ENCODE peak calls at places on chromosomes 16 and 17, in nine cellular contexts. One of them, this sample, is unnamed.

GRCh38 chr16:14957576-14958322 is 17.1 kb upstream of the PDXDC1 start:
- DNase-seq in lower lobe of right lung: no peak
- DNase-seq in EL: no peak
- DNase-seq in endodermal cell: peak
- DNase-seq in BJ: no peak
- DNase-seq in RWPE1: no peak
- DNase-seq in LoVo: no peak
- DNase-seq in fibroblast of lung: no peak
- DNase-seq in fibroblast of the aortic adventitia: no peak
- DNase-seq in this sample: no peak

GRCh38 chr16:49462989-49463371 is 89.4 kb downstream of the C16orf78 start:
- DNase-seq in RWPE1: no peak
- DNase-seq in endodermal cell: peak
- DNase-seq in fibroblast of the aortic adventitia: no peak
- DNase-seq in BJ: no peak
- DNase-seq in LoVo: no peak
- DNase-seq in EL: no peak
- DNase-seq in fibroblast of lung: no peak
- DNase-seq in lower lobe of right lung: no peak
- DNase-seq in this sample: no peak

GRCh38 chr17:72101526-72101925 is 19.3 kb upstream of the SOX9 start:
- DNase-seq in endodermal cell: no peak
- DNase-seq in LoVo: no peak
- DNase-seq in BJ: no peak
- DNase-seq in fibroblast of lung: no peak
- DNase-seq in EL: no peak
- DNase-seq in fibroblast of the aortic adventitia: no peak
- DNase-seq in lower lobe of right lung: no peak
- DNase-seq in RWPE1: no peak
- DNase-seq in this sample: no peak

GRCh38 chr17:17808706-17809432 is 27.9 kb downstream of the SREBF1 start:
- DNase-seq in fibroblast of the aortic adventitia: peak
- DNase-seq in endodermal cell: peak
- DNase-seq in LoVo: no peak
- DNase-seq in EL: no peak
- DNase-seq in lower lobe of right lung: no peak
- DNase-seq in BJ: no peak
- DNase-seq in fibroblast of lung: peak
- DNase-seq in RWPE1: no peak
- DNase-seq in this sample: peak

GRCh38 chr17:76683011-76683755 is 27.6 kb downstream of the MXRA7 start:
- DNase-seq in endodermal cell: peak
- DNase-seq in LoVo: no peak
- DNase-seq in RWPE1: no peak
- DNase-seq in fibroblast of the aortic adventitia: no peak
- DNase-seq in fibroblast of lung: no peak
- DNase-seq in EL: no peak
- DNase-seq in lower lobe of right lung: no peak
- DNase-seq in BJ: no peak
- DNase-seq in this sample: no peak

GRCh38 chr17:13070732-13071131 is 52.9 kb upstream of the ELAC2 start:
- DNase-seq in fibroblast of lung: no peak
- DNase-seq in EL: no peak
- DNase-seq in RWPE1: no peak
- DNase-seq in endodermal cell: no peak
- DNase-seq in fibroblast of the aortic adventitia: no peak
- DNase-seq in LoVo: no peak
- DNase-seq in lower lobe of right lung: no peak
- DNase-seq in BJ: no peak
- DNase-seq in this sample: no peak

GRCh38 chr17:79670537-79671386 is 59.9 kb upstream of the RBFOX3 start:
- DNase-seq in endodermal cell: no peak
- DNase-seq in RWPE1: no peak
- DNase-seq in fibroblast of lung: no peak
- DNase-seq in fibroblast of the aortic adventitia: no peak
- DNase-seq in lower lobe of right lung: no peak
- DNase-seq in LoVo: no peak
- DNase-seq in BJ: no peak
- DNase-seq in EL: no peak
- DNase-seq in this sample: no peak

GRCh38 chr16:70793851-70794502 is 7.0 kb downstream of the VAC14 start:
- DNase-seq in fibroblast of lung: no peak
- DNase-seq in lower lobe of right lung: no peak
- DNase-seq in fibroblast of the aortic adventitia: no peak
- DNase-seq in LoVo: no peak
- DNase-seq in BJ: no peak
- DNase-seq in RWPE1: no peak
- DNase-seq in EL: no peak
- DNase-seq in endodermal cell: no peak
- DNase-seq in this sample: no peak

GRCh38 chr17:1039511-1040215 is 42.7 kb downstream of the TIMM22 start:
- DNase-seq in LoVo: no peak
- DNase-seq in RWPE1: no peak
- DNase-seq in EL: no peak
- DNase-seq in fibroblast of lung: no peak
- DNase-seq in endodermal cell: peak
- DNase-seq in fibroblast of the aortic adventitia: no peak
- DNase-seq in BJ: no peak
- DNase-seq in lower lobe of right lung: peak
- DNase-seq in this sample: no peak

GRCh38 chr16:3198334-3199072 is 10.5 kb downstream of the OR1F1 start:
- DNase-seq in fibroblast of the aortic adventitia: no peak
- DNase-seq in fibroblast of lung: no peak
- DNase-seq in EL: no peak
- DNase-seq in BJ: no peak
- DNase-seq in endodermal cell: no peak
- DNase-seq in RWPE1: no peak
- DNase-seq in LoVo: peak
- DNase-seq in lower lobe of right lung: no peak
- DNase-seq in this sample: no peak

GRCh38 chr16:77059441-77059840 is 131.5 kb upstream of the MON1B start:
- DNase-seq in endodermal cell: no peak
- DNase-seq in lower lobe of right lung: no peak
- DNase-seq in RWPE1: no peak
- DNase-seq in EL: no peak
- DNase-seq in LoVo: no peak
- DNase-seq in BJ: no peak
- DNase-seq in fibroblast of the aortic adventitia: no peak
- DNase-seq in fibroblast of lung: peak
- DNase-seq in this sample: peak

GRCh38 chr16:78127130-78127529 is 27.7 kb downstream of the WWOX start:
- DNase-seq in BJ: peak
- DNase-seq in LoVo: no peak
- DNase-seq in EL: no peak
- DNase-seq in endodermal cell: no peak
- DNase-seq in lower lobe of right lung: no peak
- DNase-seq in RWPE1: no peak
- DNase-seq in fibroblast of the aortic adventitia: peak
- DNase-seq in fibroblast of lung: peak
- DNase-seq in this sample: no peak

GRCh38 chr16:19710991-19711545 is 7.0 kb downstream of the KNOP1 start:
- DNase-seq in EL: no peak
- DNase-seq in fibroblast of the aortic adventitia: no peak
- DNase-seq in endodermal cell: no peak
- DNase-seq in RWPE1: no peak
- DNase-seq in BJ: no peak
- DNase-seq in lower lobe of right lung: no peak
- DNase-seq in fibroblast of lung: no peak
- DNase-seq in LoVo: no peak
- DNase-seq in this sample: no peak

GRCh38 chr16:57536306-57537193 is at the start of gene CCDC102A:
- DNase-seq in RWPE1: peak
- DNase-seq in fibroblast of the aortic adventitia: no peak
- DNase-seq in LoVo: no peak
- DNase-seq in EL: peak
- DNase-seq in fibroblast of lung: peak
- DNase-seq in lower lobe of right lung: peak
- DNase-seq in BJ: no peak
- DNase-seq in endodermal cell: peak
- DNase-seq in this sample: no peak

GRCh38 chr16:59849716-59850115 is 1115.6 kb upstream of the GOT2 start:
- DNase-seq in fibroblast of the aortic adventitia: no peak
- DNase-seq in fibroblast of lung: no peak
- DNase-seq in endodermal cell: peak
- DNase-seq in BJ: no peak
- DNase-seq in RWPE1: no peak
- DNase-seq in lower lobe of right lung: no peak
- DNase-seq in LoVo: no peak
- DNase-seq in EL: no peak
- DNase-seq in this sample: no peak

GRCh38 chr16:2155091-2156024 is at the start of gene TRAF7:
- DNase-seq in RWPE1: peak
- DNase-seq in lower lobe of right lung: peak
- DNase-seq in EL: peak
- DNase-seq in fibroblast of the aortic adventitia: peak
- DNase-seq in endodermal cell: peak
- DNase-seq in LoVo: peak
- DNase-seq in BJ: peak
- DNase-seq in fibroblast of lung: peak
- DNase-seq in this sample: peak

GRCh38 chr17:7084058-7084457 is 4.0 kb upstream of the CLEC10A start:
- DNase-seq in fibroblast of the aortic adventitia: peak
- DNase-seq in EL: no peak
- DNase-seq in BJ: no peak
- DNase-seq in lower lobe of right lung: no peak
- DNase-seq in RWPE1: no peak
- DNase-seq in endodermal cell: no peak
- DNase-seq in LoVo: no peak
- DNase-seq in fibroblast of lung: peak
- DNase-seq in this sample: no peak

GRCh38 chr16:50585331-50585776 is 37.2 kb downstream of the NKD1 start:
- DNase-seq in BJ: no peak
- DNase-seq in endodermal cell: no peak
- DNase-seq in fibroblast of the aortic adventitia: peak
- DNase-seq in RWPE1: no peak
- DNase-seq in EL: no peak
- DNase-seq in LoVo: no peak
- DNase-seq in lower lobe of right lung: peak
- DNase-seq in fibroblast of lung: peak
- DNase-seq in this sample: no peak

GRCh38 chr17:76356803-76357456 is 3.2 kb upstream of the PRPSAP1 start:
- DNase-seq in BJ: no peak
- DNase-seq in fibroblast of lung: no peak
- DNase-seq in LoVo: no peak
- DNase-seq in EL: no peak
- DNase-seq in lower lobe of right lung: no peak
- DNase-seq in RWPE1: no peak
- DNase-seq in endodermal cell: no peak
- DNase-seq in fibroblast of the aortic adventitia: no peak
- DNase-seq in this sample: no peak

GRCh38 chr16:6209355-6209930 is 1111.8 kb upstream of the EEF2KMT start:
- DNase-seq in LoVo: no peak
- DNase-seq in fibroblast of the aortic adventitia: no peak
- DNase-seq in endodermal cell: no peak
- DNase-seq in EL: no peak
- DNase-seq in BJ: no peak
- DNase-seq in RWPE1: no peak
- DNase-seq in lower lobe of right lung: no peak
- DNase-seq in fibroblast of lung: no peak
- DNase-seq in this sample: no peak

GRCh38 chr17:1149869-1150268 is 29.9 kb downstream of the ABR start:
- DNase-seq in lower lobe of right lung: no peak
- DNase-seq in RWPE1: no peak
- DNase-seq in fibroblast of lung: no peak
- DNase-seq in BJ: no peak
- DNase-seq in EL: no peak
- DNase-seq in fibroblast of the aortic adventitia: no peak
- DNase-seq in endodermal cell: no peak
- DNase-seq in LoVo: no peak
- DNase-seq in this sample: no peak

GRCh38 chr17:31074772-31075538 is 19.8 kb upstream of the NF1 start:
- DNase-seq in fibroblast of lung: no peak
- DNase-seq in endodermal cell: peak
- DNase-seq in EL: peak
- DNase-seq in lower lobe of right lung: no peak
- DNase-seq in LoVo: no peak
- DNase-seq in fibroblast of the aortic adventitia: peak
- DNase-seq in RWPE1: no peak
- DNase-seq in BJ: no peak
- DNase-seq in this sample: peak

GRCh38 chr16:88853336-88853941 is 3.3 kb downstream of the GALNS start:
- DNase-seq in lower lobe of right lung: peak
- DNase-seq in BJ: no peak
- DNase-seq in RWPE1: no peak
- DNase-seq in LoVo: no peak
- DNase-seq in fibroblast of lung: no peak
- DNase-seq in fibroblast of the aortic adventitia: no peak
- DNase-seq in EL: no peak
- DNase-seq in endodermal cell: no peak
- DNase-seq in this sample: no peak

GRCh38 chr16:66420396-66420795 is 6.7 kb upstream of the BEAN1 start:
- DNase-seq in LoVo: no peak
- DNase-seq in fibroblast of lung: no peak
- DNase-seq in endodermal cell: no peak
- DNase-seq in BJ: no peak
- DNase-seq in fibroblast of the aortic adventitia: no peak
- DNase-seq in lower lobe of right lung: no peak
- DNase-seq in RWPE1: no peak
- DNase-seq in EL: no peak
- DNase-seq in this sample: no peak

GRCh38 chr17:74773871-74774286 is 2.3 kb downstream of the NAT9 start:
- DNase-seq in EL: peak
- DNase-seq in lower lobe of right lung: no peak
- DNase-seq in LoVo: no peak
- DNase-seq in fibroblast of the aortic adventitia: peak
- DNase-seq in fibroblast of lung: no peak
- DNase-seq in endodermal cell: no peak
- DNase-seq in BJ: no peak
- DNase-seq in RWPE1: no peak
- DNase-seq in this sample: no peak